ENCODE peak calls at places on chromosomes 5 and 9, in four cellular contexts. One of them, this sample, is unnamed.

GRCh38 chr5:34553544-34553943 is 102.6 kb upstream of the RAI14 start:
- DNase-seq in brain microvascular endothelial cell: no peak
- DNase-seq in substantia nigra: no peak
- DNase-seq in neural progenitor cell: no peak
- DNase-seq in this sample: no peak

GRCh38 chr5:113435571-113435970 is 782 bp upstream of the TSSK1B start:
- DNase-seq in brain microvascular endothelial cell: no peak
- DNase-seq in substantia nigra: no peak
- DNase-seq in neural progenitor cell: no peak
- DNase-seq in this sample: no peak

GRCh38 chr9:35831040-35831439 is 2.0 kb downstream of the TMEM8B start:
- DNase-seq in brain microvascular endothelial cell: no peak
- DNase-seq in substantia nigra: no peak
- DNase-seq in neural progenitor cell: no peak
- DNase-seq in this sample: no peak

GRCh38 chr9:613771-614347 is 227.6 kb upstream of the DMRT1 start:
- DNase-seq in brain microvascular endothelial cell: peak
- DNase-seq in substantia nigra: peak
- DNase-seq in neural progenitor cell: peak
- DNase-seq in this sample: peak

GRCh38 chr9:125240649-125240999 is 519 bp downstream of the HSPA5 start:
- DNase-seq in brain microvascular endothelial cell: no peak
- DNase-seq in substantia nigra: no peak
- DNase-seq in neural progenitor cell: peak
- DNase-seq in this sample: no peak

GRCh38 chr5:107389130-107389553 is 281.6 kb downstream of the EFNA5 start:
- DNase-seq in brain microvascular endothelial cell: peak
- DNase-seq in substantia nigra: no peak
- DNase-seq in neural progenitor cell: no peak
- DNase-seq in this sample: no peak

GRCh38 chr9:72332351-72332750 is 32.7 kb downstream of the ZFAND5 start:
- DNase-seq in brain microvascular endothelial cell: no peak
- DNase-seq in substantia nigra: no peak
- DNase-seq in neural progenitor cell: no peak
- DNase-seq in this sample: no peak

GRCh38 chr9:135610290-135611141 is 28.8 kb downstream of the GLT6D1 start:
- DNase-seq in brain microvascular endothelial cell: no peak
- DNase-seq in substantia nigra: no peak
- DNase-seq in neural progenitor cell: no peak
- DNase-seq in this sample: no peak

GRCh38 chr9:115015018-115015635 is 84.7 kb upstream of the TNFSF8 start:
- DNase-seq in brain microvascular endothelial cell: peak
- DNase-seq in substantia nigra: no peak
- DNase-seq in neural progenitor cell: peak
- DNase-seq in this sample: peak

GRCh38 chr5:93219641-93220145 is 361.3 kb downstream of the NR2F1-AS1 start:
- DNase-seq in brain microvascular endothelial cell: no peak
- DNase-seq in substantia nigra: no peak
- DNase-seq in neural progenitor cell: peak
- DNase-seq in this sample: no peak

GRCh38 chr5:178385472-178385853 is 152.9 kb upstream of the PHYKPL start:
- DNase-seq in brain microvascular endothelial cell: peak
- DNase-seq in substantia nigra: no peak
- DNase-seq in neural progenitor cell: no peak
- DNase-seq in this sample: no peak

GRCh38 chr9:130286781-130287428 is 21.3 kb downstream of the HMCN2 start:
- DNase-seq in brain microvascular endothelial cell: no peak
- DNase-seq in substantia nigra: no peak
- DNase-seq in neural progenitor cell: no peak
- DNase-seq in this sample: no peak

GRCh38 chr5:87048156-87048555 is 219.5 kb upstream of the RASA1 start:
- DNase-seq in brain microvascular endothelial cell: no peak
- DNase-seq in substantia nigra: no peak
- DNase-seq in neural progenitor cell: no peak
- DNase-seq in this sample: no peak

GRCh38 chr9:69293186-69293585 is 31.8 kb upstream of the ENTREP1 start:
- DNase-seq in brain microvascular endothelial cell: no peak
- DNase-seq in substantia nigra: no peak
- DNase-seq in neural progenitor cell: no peak
- DNase-seq in this sample: no peak

GRCh38 chr5:1180096-1180495 is 21.3 kb upstream of the SLC6A19 start:
- DNase-seq in brain microvascular endothelial cell: no peak
- DNase-seq in substantia nigra: no peak
- DNase-seq in neural progenitor cell: no peak
- DNase-seq in this sample: no peak

GRCh38 chr9:4114569-4115505 is 185.0 kb downstream of the GLIS3 start:
- DNase-seq in brain microvascular endothelial cell: peak
- DNase-seq in substantia nigra: no peak
- DNase-seq in neural progenitor cell: no peak
- DNase-seq in this sample: no peak

GRCh38 chr9:16884952-16885513 is 14.6 kb upstream of the BNC2 start:
- DNase-seq in brain microvascular endothelial cell: no peak
- DNase-seq in substantia nigra: no peak
- DNase-seq in neural progenitor cell: no peak
- DNase-seq in this sample: no peak

GRCh38 chr5:165325201-165325600 is 1819.8 kb downstream of the MAT2B start:
- DNase-seq in brain microvascular endothelial cell: peak
- DNase-seq in substantia nigra: no peak
- DNase-seq in neural progenitor cell: no peak
- DNase-seq in this sample: no peak

GRCh38 chr9:38380230-38380871 is 12.2 kb upstream of the ALDH1B1 start:
- DNase-seq in brain microvascular endothelial cell: no peak
- DNase-seq in substantia nigra: no peak
- DNase-seq in neural progenitor cell: no peak
- DNase-seq in this sample: no peak

GRCh38 chr5:42499016-42499415 is 75.8 kb downstream of the GHR start:
- DNase-seq in brain microvascular endothelial cell: no peak
- DNase-seq in substantia nigra: no peak
- DNase-seq in neural progenitor cell: no peak
- DNase-seq in this sample: no peak

GRCh38 chr5:68515514-68515913 is 300.0 kb downstream of the PIK3R1 start:
- DNase-seq in brain microvascular endothelial cell: no peak
- DNase-seq in substantia nigra: no peak
- DNase-seq in neural progenitor cell: no peak
- DNase-seq in this sample: no peak

GRCh38 chr5:59517926-59518585 is 375.5 kb downstream of the PDE4D start:
- DNase-seq in brain microvascular endothelial cell: peak
- DNase-seq in substantia nigra: no peak
- DNase-seq in neural progenitor cell: no peak
- DNase-seq in this sample: no peak

GRCh38 chr9:72997387-72997995 is 44.6 kb upstream of the ALDH1A1 start:
- DNase-seq in brain microvascular endothelial cell: no peak
- DNase-seq in substantia nigra: no peak
- DNase-seq in neural progenitor cell: no peak
- DNase-seq in this sample: peak

GRCh38 chr5:140734354-140734753 is 34.1 kb downstream of the ZMAT2 start:
- DNase-seq in brain microvascular endothelial cell: no peak
- DNase-seq in substantia nigra: no peak
- DNase-seq in neural progenitor cell: peak
- DNase-seq in this sample: no peak

GRCh38 chr5:6568383-6568782 is 64.5 kb downstream of the NSUN2 start:
- DNase-seq in brain microvascular endothelial cell: no peak
- DNase-seq in substantia nigra: no peak
- DNase-seq in neural progenitor cell: no peak
- DNase-seq in this sample: no peak

GRCh38 chr5:1343931-1344901 is 683 bp downstream of the CLPTM1L start:
- DNase-seq in brain microvascular endothelial cell: no peak
- DNase-seq in substantia nigra: no peak
- DNase-seq in neural progenitor cell: peak
- DNase-seq in this sample: no peak

GRCh38 chr5:120447706-120448239 is 16.3 kb upstream of the PRR16 start:
- DNase-seq in brain microvascular endothelial cell: peak
- DNase-seq in substantia nigra: no peak
- DNase-seq in neural progenitor cell: no peak
- DNase-seq in this sample: no peak

GRCh38 chr5:161311141-161311708 is 235.3 kb downstream of the GABRB2 start:
- DNase-seq in brain microvascular endothelial cell: no peak
- DNase-seq in substantia nigra: no peak
- DNase-seq in neural progenitor cell: no peak
- DNase-seq in this sample: no peak

GRCh38 chr9:110351009-110351467 is 13.4 kb upstream of the TXNDC8 start:
- DNase-seq in brain microvascular endothelial cell: peak
- DNase-seq in substantia nigra: no peak
- DNase-seq in neural progenitor cell: no peak
- DNase-seq in this sample: no peak

GRCh38 chr5:154698681-154699275 is 56.4 kb upstream of the LARP1 start:
- DNase-seq in brain microvascular endothelial cell: no peak
- DNase-seq in substantia nigra: no peak
- DNase-seq in neural progenitor cell: no peak
- DNase-seq in this sample: no peak

GRCh38 chr5:154697335-154697734 is 57.8 kb upstream of the LARP1 start:
- DNase-seq in brain microvascular endothelial cell: peak
- DNase-seq in substantia nigra: no peak
- DNase-seq in neural progenitor cell: no peak
- DNase-seq in this sample: no peak

GRCh38 chr5:154701181-154701580 is 54.0 kb upstream of the LARP1 start:
- DNase-seq in brain microvascular endothelial cell: no peak
- DNase-seq in substantia nigra: no peak
- DNase-seq in neural progenitor cell: no peak
- DNase-seq in this sample: no peak

GRCh38 chr5:154706416-154706815 is 48.8 kb upstream of the LARP1 start:
- DNase-seq in brain microvascular endothelial cell: no peak
- DNase-seq in substantia nigra: no peak
- DNase-seq in neural progenitor cell: no peak
- DNase-seq in this sample: no peak

GRCh38 chr5:154702477-154702876 is 52.7 kb upstream of the LARP1 start:
- DNase-seq in brain microvascular endothelial cell: no peak
- DNase-seq in substantia nigra: no peak
- DNase-seq in neural progenitor cell: no peak
- DNase-seq in this sample: no peak
- H3K27ac ChIP-seq in brain microvascular endothelial cell: no peak
- H3K27ac ChIP-seq in substantia nigra: no peak
- H3K27ac ChIP-seq in neural progenitor cell: no peak
- H3K27ac ChIP-seq in this sample: no peak

GRCh38 chr5:158977642-158978041 is 122.1 kb downstream of the EBF1 start:
- DNase-seq in brain microvascular endothelial cell: peak
- DNase-seq in substantia nigra: no peak
- DNase-seq in neural progenitor cell: no peak
- DNase-seq in this sample: no peak

GRCh38 chr5:158979749-158980521 is 119.8 kb downstream of the EBF1 start:
- DNase-seq in brain microvascular endothelial cell: peak
- DNase-seq in substantia nigra: no peak
- DNase-seq in neural progenitor cell: peak
- DNase-seq in this sample: no peak

GRCh38 chr5:158978061-158978745 is 121.5 kb downstream of the EBF1 start:
- DNase-seq in brain microvascular endothelial cell: peak
- DNase-seq in substantia nigra: no peak
- DNase-seq in neural progenitor cell: no peak
- DNase-seq in this sample: no peak

GRCh38 chr5:158976035-158976434 is 123.7 kb downstream of the EBF1 start:
- DNase-seq in brain microvascular endothelial cell: peak
- DNase-seq in substantia nigra: no peak
- DNase-seq in neural progenitor cell: peak
- DNase-seq in this sample: no peak

GRCh38 chr5:158979290-158979689 is 120.4 kb downstream of the EBF1 start:
- DNase-seq in brain microvascular endothelial cell: no peak
- DNase-seq in substantia nigra: no peak
- DNase-seq in neural progenitor cell: no peak
- DNase-seq in this sample: no peak
- H3K27ac ChIP-seq in brain microvascular endothelial cell: peak
- H3K27ac ChIP-seq in substantia nigra: no peak
- H3K27ac ChIP-seq in neural progenitor cell: no peak
- H3K27ac ChIP-seq in this sample: no peak

DNA sequence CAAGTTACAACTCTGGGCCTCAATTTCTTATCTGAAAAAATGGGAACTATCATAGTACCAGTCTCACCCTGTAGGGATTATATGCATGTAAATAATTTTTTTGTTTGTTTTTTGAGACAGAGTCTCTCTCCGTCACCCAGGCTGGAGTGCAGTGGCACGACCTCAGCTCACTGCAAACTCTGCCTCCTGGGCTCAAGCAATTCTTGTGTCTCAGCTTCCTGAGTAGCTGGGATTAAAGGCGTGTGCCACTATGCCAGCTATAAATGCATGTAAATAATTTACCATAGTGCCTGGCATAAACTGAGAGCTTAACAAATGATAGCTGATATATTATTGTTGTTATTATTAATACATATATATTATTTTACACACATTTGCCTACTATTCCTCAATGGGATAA is 3.0 kb upstream of the ARHGAP26 start:
- DNase-seq in brain microvascular endothelial cell: no peak
- DNase-seq in substantia nigra: no peak
- DNase-seq in neural progenitor cell: no peak
- DNase-seq in this sample: no peak
- H3K27ac ChIP-seq in brain microvascular endothelial cell: no peak
- H3K27ac ChIP-seq in substantia nigra: no peak
- H3K27ac ChIP-seq in neural progenitor cell: no peak
- H3K27ac ChIP-seq in this sample: no peak

GRCh38 chr5:79514391-79515105 is 614 bp upstream of the HOMER1 start:
- DNase-seq in brain microvascular endothelial cell: peak
- DNase-seq in substantia nigra: peak
- DNase-seq in neural progenitor cell: peak
- DNase-seq in this sample: peak
- H3K27ac ChIP-seq in brain microvascular endothelial cell: peak
- H3K27ac ChIP-seq in substantia nigra: peak
- H3K27ac ChIP-seq in neural progenitor cell: peak
- H3K27ac ChIP-seq in this sample: peak

DNA sequence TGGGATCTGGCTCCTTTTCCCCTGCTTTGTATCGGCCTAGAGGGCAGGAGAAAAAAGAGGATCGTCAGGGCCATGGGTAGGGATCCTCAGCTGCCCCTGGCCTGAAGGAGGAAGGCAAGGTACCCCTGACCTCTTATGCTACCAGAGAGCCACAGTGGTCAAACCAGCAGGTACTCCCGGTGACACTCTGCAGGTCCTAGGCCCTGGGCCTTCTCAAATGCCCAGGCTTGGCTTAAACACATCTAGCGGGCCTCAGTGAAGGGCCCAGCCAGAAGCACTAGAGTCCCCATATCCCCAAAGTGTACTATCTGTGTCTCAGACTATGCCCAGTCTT is 3.5 kb downstream of the IRF1 start:
- DNase-seq in brain microvascular endothelial cell: no peak
- DNase-seq in substantia nigra: no peak
- DNase-seq in neural progenitor cell: no peak
- DNase-seq in this sample: no peak
- H3K27ac ChIP-seq in brain microvascular endothelial cell: no peak
- H3K27ac ChIP-seq in substantia nigra: no peak
- H3K27ac ChIP-seq in neural progenitor cell: no peak
- H3K27ac ChIP-seq in this sample: no peak

GRCh38 chr5:10734050-10734709 is 26.9 kb downstream of the DAP start:
- DNase-seq in brain microvascular endothelial cell: no peak
- DNase-seq in substantia nigra: no peak
- DNase-seq in neural progenitor cell: no peak
- DNase-seq in this sample: no peak
- H3K27ac ChIP-seq in brain microvascular endothelial cell: no peak
- H3K27ac ChIP-seq in substantia nigra: no peak
- H3K27ac ChIP-seq in neural progenitor cell: no peak
- H3K27ac ChIP-seq in this sample: no peak